ENCODE peak calls at places on chromosomes 7 and 10, in ten cellular contexts. One of them, this sample, is unnamed.

GRCh38 chr10:116836902-116837513 is 12.3 kb upstream of the ENO4 start:
- DNase-seq in fibroblast of the aortic adventitia: peak; percentile 18
- DNase-seq in kidney epithelial cell: no peak
- DNase-seq in mucosa of descending colon: no peak
- DNase-seq in skeletal muscle cell: no peak
- DNase-seq in choroid plexus epithelial cell: peak; percentile 48
- DNase-seq in PC-9: no peak
- DNase-seq in ovary: no peak
- DNase-seq in left ventricle myocardium inferior: no peak
- DNase-seq in endodermal cell: peak; percentile 61
- DNase-seq in this sample: no peak

GRCh38 chr7:3028071-3028766 is 15.4 kb downstream of the CARD11 start:
- DNase-seq in left ventricle myocardium inferior: no peak
- DNase-seq in fibroblast of the aortic adventitia: peak; percentile 21
- DNase-seq in kidney epithelial cell: peak; percentile 73
- DNase-seq in endodermal cell: peak; percentile 59
- DNase-seq in choroid plexus epithelial cell: peak; percentile 54
- DNase-seq in ovary: no peak
- DNase-seq in skeletal muscle cell: peak; percentile 4
- DNase-seq in mucosa of descending colon: no peak
- DNase-seq in PC-9: peak; percentile 77
- DNase-seq in this sample: no peak

GRCh38 chr10:16408379-16408778 is 28.4 kb upstream of the PTER start:
- DNase-seq in kidney epithelial cell: no peak
- DNase-seq in PC-9: no peak
- DNase-seq in ovary: no peak
- DNase-seq in skeletal muscle cell: no peak
- DNase-seq in fibroblast of the aortic adventitia: no peak
- DNase-seq in mucosa of descending colon: no peak
- DNase-seq in left ventricle myocardium inferior: no peak
- DNase-seq in choroid plexus epithelial cell: no peak
- DNase-seq in endodermal cell: no peak
- DNase-seq in this sample: no peak

GRCh38 chr10:26479766-26480492 is 41.8 kb downstream of the APBB1IP start:
- DNase-seq in left ventricle myocardium inferior: no peak
- DNase-seq in ovary: no peak
- DNase-seq in fibroblast of the aortic adventitia: no peak
- DNase-seq in kidney epithelial cell: no peak
- DNase-seq in mucosa of descending colon: no peak
- DNase-seq in PC-9: no peak
- DNase-seq in skeletal muscle cell: no peak
- DNase-seq in choroid plexus epithelial cell: no peak
- DNase-seq in endodermal cell: no peak
- DNase-seq in this sample: no peak

GRCh38 chr10:66192162-66192834 is 733.5 kb upstream of the LRRTM3 start:
- DNase-seq in skeletal muscle cell: no peak
- DNase-seq in PC-9: no peak
- DNase-seq in choroid plexus epithelial cell: no peak
- DNase-seq in kidney epithelial cell: no peak
- DNase-seq in ovary: no peak
- DNase-seq in fibroblast of the aortic adventitia: no peak
- DNase-seq in left ventricle myocardium inferior: no peak
- DNase-seq in mucosa of descending colon: no peak
- DNase-seq in endodermal cell: no peak
- DNase-seq in this sample: no peak

GRCh38 chr10:131630772-131631258 is 270.0 kb upstream of the PPP2R2D start:
- DNase-seq in endodermal cell: no peak
- DNase-seq in left ventricle myocardium inferior: no peak
- DNase-seq in ovary: no peak
- DNase-seq in fibroblast of the aortic adventitia: no peak
- DNase-seq in PC-9: no peak
- DNase-seq in kidney epithelial cell: no peak
- DNase-seq in mucosa of descending colon: no peak
- DNase-seq in skeletal muscle cell: no peak
- DNase-seq in choroid plexus epithelial cell: no peak
- DNase-seq in this sample: no peak

GRCh38 chr10:15897282-15897681 is 37.0 kb upstream of the MINDY3 start:
- DNase-seq in fibroblast of the aortic adventitia: peak; percentile 16
- DNase-seq in choroid plexus epithelial cell: peak; percentile 68
- DNase-seq in mucosa of descending colon: no peak
- DNase-seq in ovary: no peak
- DNase-seq in PC-9: no peak
- DNase-seq in kidney epithelial cell: peak; percentile 14
- DNase-seq in skeletal muscle cell: peak; percentile 26
- DNase-seq in endodermal cell: no peak
- DNase-seq in left ventricle myocardium inferior: no peak
- DNase-seq in this sample: no peak

GRCh38 chr7:2399848-2400587 is 3.4 kb upstream of the CHST12 start:
- DNase-seq in skeletal muscle cell: peak; percentile 93
- DNase-seq in PC-9: peak; percentile 95
- DNase-seq in choroid plexus epithelial cell: peak; percentile 99
- DNase-seq in endodermal cell: peak; percentile 70
- DNase-seq in ovary: peak; percentile 89
- DNase-seq in left ventricle myocardium inferior: peak; percentile 72
- DNase-seq in kidney epithelial cell: peak; percentile 82
- DNase-seq in mucosa of descending colon: peak; percentile 59
- DNase-seq in fibroblast of the aortic adventitia: peak; percentile 98
- DNase-seq in this sample: peak; percentile 63

GRCh38 chr10:69439813-69440506 is 11.3 kb upstream of the TSPAN15 start:
- DNase-seq in skeletal muscle cell: peak; percentile 25
- DNase-seq in choroid plexus epithelial cell: peak; percentile 78
- DNase-seq in ovary: no peak
- DNase-seq in fibroblast of the aortic adventitia: peak; percentile 25
- DNase-seq in left ventricle myocardium inferior: no peak
- DNase-seq in PC-9: peak; percentile 81
- DNase-seq in endodermal cell: no peak
- DNase-seq in mucosa of descending colon: peak; percentile 55
- DNase-seq in kidney epithelial cell: no peak
- DNase-seq in this sample: no peak

GRCh38 chr7:2072042-2072441 is 160.7 kb downstream of the MAD1L1 start:
- DNase-seq in mucosa of descending colon: no peak
- DNase-seq in fibroblast of the aortic adventitia: no peak
- DNase-seq in endodermal cell: no peak
- DNase-seq in kidney epithelial cell: no peak
- DNase-seq in left ventricle myocardium inferior: no peak
- DNase-seq in PC-9: no peak
- DNase-seq in choroid plexus epithelial cell: no peak
- DNase-seq in ovary: no peak
- DNase-seq in skeletal muscle cell: no peak
- DNase-seq in this sample: no peak

GRCh38 chr7:46681865-46682503 is 760.9 kb upstream of the IGFBP3 start:
- DNase-seq in fibroblast of the aortic adventitia: peak; percentile 19
- DNase-seq in ovary: peak; percentile 24
- DNase-seq in endodermal cell: no peak
- DNase-seq in choroid plexus epithelial cell: peak; percentile 12
- DNase-seq in mucosa of descending colon: no peak
- DNase-seq in skeletal muscle cell: no peak
- DNase-seq in kidney epithelial cell: no peak
- DNase-seq in left ventricle myocardium inferior: peak; percentile 49
- DNase-seq in PC-9: no peak
- DNase-seq in this sample: no peak

GRCh38 chr7:81774496-81774895 is 4.6 kb upstream of the HGF start:
- DNase-seq in mucosa of descending colon: no peak
- DNase-seq in PC-9: no peak
- DNase-seq in kidney epithelial cell: no peak
- DNase-seq in left ventricle myocardium inferior: no peak
- DNase-seq in choroid plexus epithelial cell: no peak
- DNase-seq in skeletal muscle cell: no peak
- DNase-seq in endodermal cell: no peak
- DNase-seq in fibroblast of the aortic adventitia: no peak
- DNase-seq in ovary: no peak
- DNase-seq in this sample: no peak

GRCh38 chr7:95865716-95866371 is 93.5 kb downstream of the DYNC1I1 start:
- DNase-seq in left ventricle myocardium inferior: no peak
- DNase-seq in skeletal muscle cell: no peak
- DNase-seq in mucosa of descending colon: no peak
- DNase-seq in choroid plexus epithelial cell: peak; percentile 72
- DNase-seq in endodermal cell: peak; percentile 68
- DNase-seq in kidney epithelial cell: no peak
- DNase-seq in PC-9: no peak
- DNase-seq in fibroblast of the aortic adventitia: peak; percentile 22
- DNase-seq in ovary: no peak
- DNase-seq in this sample: no peak

GRCh38 chr10:15802375-15802949 is 57.8 kb downstream of the MINDY3 start:
- DNase-seq in endodermal cell: peak; percentile 78
- DNase-seq in skeletal muscle cell: no peak
- DNase-seq in PC-9: no peak
- DNase-seq in ovary: no peak
- DNase-seq in mucosa of descending colon: no peak
- DNase-seq in choroid plexus epithelial cell: peak; percentile 36
- DNase-seq in kidney epithelial cell: no peak
- DNase-seq in fibroblast of the aortic adventitia: no peak
- DNase-seq in left ventricle myocardium inferior: no peak
- DNase-seq in this sample: no peak

GRCh38 chr7:40757097-40757496 is 622.3 kb downstream of the SUGCT start:
- DNase-seq in left ventricle myocardium inferior: no peak
- DNase-seq in endodermal cell: peak; percentile 82
- DNase-seq in choroid plexus epithelial cell: no peak
- DNase-seq in ovary: no peak
- DNase-seq in fibroblast of the aortic adventitia: peak; percentile 36
- DNase-seq in PC-9: no peak
- DNase-seq in kidney epithelial cell: no peak
- DNase-seq in mucosa of descending colon: no peak
- DNase-seq in skeletal muscle cell: no peak
- DNase-seq in this sample: no peak

GRCh38 chr10:86287966-86288579 is 78.5 kb downstream of the GRID1 start:
- DNase-seq in skeletal muscle cell: no peak
- DNase-seq in mucosa of descending colon: no peak
- DNase-seq in choroid plexus epithelial cell: no peak
- DNase-seq in ovary: no peak
- DNase-seq in fibroblast of the aortic adventitia: no peak
- DNase-seq in endodermal cell: peak; percentile 17
- DNase-seq in left ventricle myocardium inferior: no peak
- DNase-seq in PC-9: no peak
- DNase-seq in kidney epithelial cell: no peak
- DNase-seq in this sample: no peak

DNA sequence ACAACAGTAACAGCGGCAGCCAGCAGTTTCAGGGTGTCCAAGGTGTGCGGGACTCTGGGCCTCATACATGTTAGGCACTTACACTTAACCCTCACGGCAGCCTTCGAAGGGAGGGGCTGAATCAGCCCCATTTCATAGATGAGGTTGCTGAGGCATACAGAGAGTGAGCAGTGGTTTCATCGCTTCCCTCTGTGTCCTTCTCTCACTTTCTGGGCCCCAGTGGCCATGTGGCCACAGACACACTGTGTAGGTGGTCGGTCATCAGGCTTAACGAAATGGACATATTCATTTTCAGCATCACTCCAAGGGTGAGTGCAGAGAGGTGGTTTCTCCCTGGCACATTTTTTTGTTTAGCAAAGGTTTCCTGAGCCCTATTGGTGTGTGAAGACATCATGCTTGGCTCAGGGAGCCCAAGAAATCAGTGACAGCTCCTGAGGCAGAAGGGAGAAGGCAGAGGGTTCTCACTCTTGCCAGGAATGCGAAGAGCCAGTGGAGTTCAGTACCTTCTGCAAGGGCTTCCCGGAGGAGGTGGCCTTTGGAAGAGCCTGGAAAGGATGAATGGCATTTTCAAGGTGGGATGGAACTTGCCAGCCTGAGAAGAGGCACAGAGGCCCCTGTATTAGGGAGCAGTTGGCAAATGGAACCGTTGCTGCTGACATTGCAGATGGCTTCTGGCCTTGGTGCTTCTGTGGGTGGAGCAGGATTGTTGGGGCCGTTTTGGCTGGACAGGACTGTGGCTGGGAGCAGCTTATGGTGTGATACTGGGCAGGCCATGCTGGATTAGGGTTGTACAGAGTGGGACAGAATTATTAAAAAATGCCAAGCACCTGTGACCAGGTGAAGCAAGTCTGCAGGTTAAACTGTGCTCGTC is 61.7 kb upstream of the PPIF start:
- DNase-seq in kidney epithelial cell: no peak
- DNase-seq in mucosa of descending colon: no peak
- DNase-seq in ovary: no peak
- DNase-seq in skeletal muscle cell: no peak
- DNase-seq in choroid plexus epithelial cell: no peak
- DNase-seq in left ventricle myocardium inferior: no peak
- DNase-seq in fibroblast of the aortic adventitia: no peak
- DNase-seq in endodermal cell: no peak
- DNase-seq in PC-9: no peak
- DNase-seq in this sample: no peak
- H3K4me3 ChIP-seq in kidney epithelial cell: no peak overlapping the region
- H3K4me3 ChIP-seq in mucosa of descending colon: no peak overlapping the region
- H3K4me3 ChIP-seq in ovary: no peak overlapping the region
- H3K4me3 ChIP-seq in skeletal muscle cell: no peak overlapping the region
- H3K4me3 ChIP-seq in choroid plexus epithelial cell: no peak overlapping the region
- H3K4me3 ChIP-seq in left ventricle myocardium inferior: no peak overlapping the region
- H3K4me3 ChIP-seq in fibroblast of the aortic adventitia: no peak overlapping the region
- H3K4me3 ChIP-seq in endodermal cell: no peak overlapping the region
- H3K4me3 ChIP-seq in PC-9: no peak overlapping the region
- H3K4me3 ChIP-seq in this sample: no peak overlapping the region

DNA sequence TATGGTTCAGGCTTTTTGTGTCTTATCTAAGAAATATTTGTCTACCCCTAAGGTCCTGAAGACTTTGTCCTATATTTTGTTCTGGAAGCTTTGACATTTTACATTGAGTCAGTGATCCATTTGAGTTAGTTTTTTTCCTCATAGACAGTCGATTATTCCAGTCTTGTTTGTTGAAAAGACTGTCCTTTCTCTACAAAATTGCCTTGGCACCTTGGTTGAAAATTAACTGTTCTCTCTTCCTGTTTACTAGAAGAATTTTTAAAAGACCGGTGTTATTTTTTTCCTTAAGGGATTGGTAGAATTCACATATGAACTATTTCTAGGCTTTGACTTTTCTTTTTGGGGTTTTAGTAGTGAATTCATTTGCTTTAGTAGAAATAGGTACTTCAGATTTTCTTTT is 12.0 kb downstream of the PLEKHA1 start:
- DNase-seq in ovary: no peak
- DNase-seq in PC-9: no peak
- DNase-seq in mucosa of descending colon: no peak
- DNase-seq in kidney epithelial cell: no peak
- DNase-seq in endodermal cell: no peak
- DNase-seq in skeletal muscle cell: no peak
- DNase-seq in choroid plexus epithelial cell: no peak
- DNase-seq in left ventricle myocardium inferior: no peak
- DNase-seq in fibroblast of the aortic adventitia: no peak
- DNase-seq in this sample: no peak
- H3K4me3 ChIP-seq in ovary: no peak overlapping the region
- H3K4me3 ChIP-seq in PC-9: no peak overlapping the region
- H3K4me3 ChIP-seq in mucosa of descending colon: no peak overlapping the region
- H3K4me3 ChIP-seq in kidney epithelial cell: no peak overlapping the region
- H3K4me3 ChIP-seq in endodermal cell: no peak overlapping the region
- H3K4me3 ChIP-seq in skeletal muscle cell: no peak overlapping the region
- H3K4me3 ChIP-seq in choroid plexus epithelial cell: no peak overlapping the region
- H3K4me3 ChIP-seq in left ventricle myocardium inferior: no peak overlapping the region
- H3K4me3 ChIP-seq in fibroblast of the aortic adventitia: no peak overlapping the region
- H3K4me3 ChIP-seq in this sample: no peak overlapping the region

GRCh38 chr10:52040486-52040885 is 273.6 kb upstream of the DKK1 start:
- DNase-seq in choroid plexus epithelial cell: no peak
- DNase-seq in ovary: no peak
- DNase-seq in left ventricle myocardium inferior: no peak
- DNase-seq in endodermal cell: no peak
- DNase-seq in skeletal muscle cell: no peak
- DNase-seq in kidney epithelial cell: no peak
- DNase-seq in mucosa of descending colon: no peak
- DNase-seq in fibroblast of the aortic adventitia: no peak
- DNase-seq in PC-9: no peak
- DNase-seq in this sample: no peak
- H3K4me3 ChIP-seq in choroid plexus epithelial cell: no peak overlapping the region
- H3K4me3 ChIP-seq in ovary: no peak overlapping the region
- H3K4me3 ChIP-seq in left ventricle myocardium inferior: no peak overlapping the region
- H3K4me3 ChIP-seq in endodermal cell: no peak overlapping the region
- H3K4me3 ChIP-seq in skeletal muscle cell: no peak overlapping the region
- H3K4me3 ChIP-seq in kidney epithelial cell: no peak overlapping the region
- H3K4me3 ChIP-seq in mucosa of descending colon: no peak overlapping the region
- H3K4me3 ChIP-seq in fibroblast of the aortic adventitia: no peak overlapping the region
- H3K4me3 ChIP-seq in PC-9: no peak overlapping the region
- H3K4me3 ChIP-seq in this sample: no peak overlapping the region

GRCh38 chr10:22338260-22338894 is 6.9 kb upstream of the SPAG6 start:
- DNase-seq in choroid plexus epithelial cell: no peak
- DNase-seq in left ventricle myocardium inferior: no peak
- DNase-seq in mucosa of descending colon: no peak
- DNase-seq in fibroblast of the aortic adventitia: no peak
- DNase-seq in PC-9: no peak
- DNase-seq in ovary: no peak
- DNase-seq in kidney epithelial cell: no peak
- DNase-seq in skeletal muscle cell: no peak
- DNase-seq in endodermal cell: no peak
- DNase-seq in this sample: no peak
- H3K4me3 ChIP-seq in choroid plexus epithelial cell: no peak overlapping the region
- H3K4me3 ChIP-seq in left ventricle myocardium inferior: no peak overlapping the region
- H3K4me3 ChIP-seq in mucosa of descending colon: no peak overlapping the region
- H3K4me3 ChIP-seq in fibroblast of the aortic adventitia: no peak overlapping the region
- H3K4me3 ChIP-seq in PC-9: no peak overlapping the region
- H3K4me3 ChIP-seq in ovary: no peak overlapping the region
- H3K4me3 ChIP-seq in kidney epithelial cell: no peak overlapping the region
- H3K4me3 ChIP-seq in skeletal muscle cell: no peak overlapping the region
- H3K4me3 ChIP-seq in endodermal cell: no peak overlapping the region
- H3K4me3 ChIP-seq in this sample: no peak overlapping the region